ENCODE peak calls at places on chromosome 3, in nine cellular contexts. A, Q, S, V, B, E, M, T and I are unnamed samples.
A peak's percentile ranks its signal among the peaks of the same experiment; 100 is the strongest.

GRCh38 chr3:156553705-156554356 is 1.1 kb downstream of the SSR3 start:
- DNase-seq in B (no peak), A (no peak), E (no peak), M (no peak), V (no peak), T (no peak), Q (no peak), S (no peak), I (no peak)

GRCh38 chr3:198027045-198027798 is 67.2 kb downstream of the LMLN start:
- DNase-seq in V (no peak), B (no peak), S (no peak), E (no peak), M (no peak), A (no peak), Q (no peak), T (no peak), I (no peak)

GRCh38 chr3:10189557-10190374 is 25.0 kb downstream of the IRAK2 start:
- DNase-seq in B (no peak), S (no peak), Q (peak; percentile 34), A (no peak), E (peak; percentile 41), T (no peak), V (no peak), M (no peak), I (peak; percentile 95)

GRCh38 chr3:120304569-120305090 is 19.6 kb upstream of the GPR156 start:
- DNase-seq in A (no peak), T (no peak), B (no peak), M (no peak), S (no peak), V (no peak), E (no peak), Q (no peak), I (no peak)

GRCh38 chr3:87088984-87089841 is 98.3 kb upstream of the VGLL3 start:
- DNase-seq in B (peak; percentile 49), T (no peak), Q (peak; percentile 13), A (no peak), E (no peak), S (peak; percentile 28), M (no peak), V (no peak), I (no peak)

GRCh38 chr3:112582242-112582874 is 20.5 kb downstream of the SLC35A5 start:
- DNase-seq in A (no peak), M (no peak), Q (peak; percentile 60), S (no peak), T (no peak), V (peak; percentile 26), E (peak; percentile 55), B (peak; percentile 42), I (no peak)

GRCh38 chr3:148400754-148401153 is 296.9 kb upstream of the AGTR1 start:
- DNase-seq in M (no peak), B (no peak), E (no peak), V (no peak), Q (no peak), S (no peak), T (no peak), A (no peak), I (no peak)

GRCh38 chr3:110533089-110533488 is 538.5 kb upstream of the NECTIN3 start:
- DNase-seq in Q (no peak), E (no peak), M (no peak), T (no peak), B (no peak), A (no peak), V (no peak), S (no peak), I (no peak)

GRCh38 chr3:60594025-60594424 is 657.2 kb downstream of the FHIT start:
- DNase-seq in B (no peak), E (no peak), T (no peak), M (no peak), V (no peak), S (no peak), A (no peak), Q (no peak), I (no peak)

GRCh38 chr3:115660646-115661442 is 37.5 kb downstream of the GAP43 start:
- DNase-seq in V (no peak), M (no peak), S (no peak), B (no peak), E (no peak), Q (no peak), T (no peak), A (no peak), I (no peak)